ENCODE peak calls at places on chromosomes 4 and X, in six cellular contexts. One of them, this sample, is unnamed.

GRCh38 chrX:109312757-109313156 is 169.1 kb downstream of the GUCY2F start:
- DNase-seq in SK-N-SH: no peak
- DNase-seq in stimulated activated CD4-positive, alpha-beta T cell treated with anti-CD3 and anti-CD28 coated beads, Interleukin-12 subunit alpha, Interleukin-12 subunit beta, amount 100 ng/mL, for 48 hours: no peak
- DNase-seq in activated CD4-positive, alpha-beta T cell treated with anti-CD3 and anti-CD28 coated beads, Interleukin-2, amount 50 U/mL, for 4 hours: no peak
- DNase-seq in CD4-positive, alpha-beta T cell: no peak
- DNase-seq in right lobe of liver: no peak
- DNase-seq in this sample: no peak

GRCh38 chr4:67531349-67531748 is 14.0 kb downstream of the CENPC start:
- DNase-seq in SK-N-SH: no peak
- DNase-seq in stimulated activated CD4-positive, alpha-beta T cell treated with anti-CD3 and anti-CD28 coated beads, Interleukin-12 subunit alpha, Interleukin-12 subunit beta, amount 100 ng/mL, for 48 hours: no peak
- DNase-seq in activated CD4-positive, alpha-beta T cell treated with anti-CD3 and anti-CD28 coated beads, Interleukin-2, amount 50 U/mL, for 4 hours: no peak
- DNase-seq in CD4-positive, alpha-beta T cell: no peak
- DNase-seq in right lobe of liver: no peak
- DNase-seq in this sample: no peak

GRCh38 chr4:140082399-140082758 is 71.6 kb downstream of the MAML3 start:
- DNase-seq in SK-N-SH: peak; percentile 34
- DNase-seq in stimulated activated CD4-positive, alpha-beta T cell treated with anti-CD3 and anti-CD28 coated beads, Interleukin-12 subunit alpha, Interleukin-12 subunit beta, amount 100 ng/mL, for 48 hours: no peak
- DNase-seq in activated CD4-positive, alpha-beta T cell treated with anti-CD3 and anti-CD28 coated beads, Interleukin-2, amount 50 U/mL, for 4 hours: no peak
- DNase-seq in CD4-positive, alpha-beta T cell: no peak
- DNase-seq in right lobe of liver: no peak
- DNase-seq in this sample: no peak

GRCh38 chr4:143586080-143586479 is 72.6 kb downstream of the SMARCA5 start:
- DNase-seq in SK-N-SH: no peak
- DNase-seq in stimulated activated CD4-positive, alpha-beta T cell treated with anti-CD3 and anti-CD28 coated beads, Interleukin-12 subunit alpha, Interleukin-12 subunit beta, amount 100 ng/mL, for 48 hours: no peak
- DNase-seq in activated CD4-positive, alpha-beta T cell treated with anti-CD3 and anti-CD28 coated beads, Interleukin-2, amount 50 U/mL, for 4 hours: no peak
- DNase-seq in CD4-positive, alpha-beta T cell: no peak
- DNase-seq in right lobe of liver: no peak
- DNase-seq in this sample: no peak

GRCh38 chrX:21959362-21960051 is 19.0 kb downstream of the SMS start:
- DNase-seq in SK-N-SH: no peak
- DNase-seq in stimulated activated CD4-positive, alpha-beta T cell treated with anti-CD3 and anti-CD28 coated beads, Interleukin-12 subunit alpha, Interleukin-12 subunit beta, amount 100 ng/mL, for 48 hours: no peak
- DNase-seq in activated CD4-positive, alpha-beta T cell treated with anti-CD3 and anti-CD28 coated beads, Interleukin-2, amount 50 U/mL, for 4 hours: no peak
- DNase-seq in CD4-positive, alpha-beta T cell: no peak
- DNase-seq in right lobe of liver: no peak
- DNase-seq in this sample: no peak

GRCh38 chr4:4995103-4995761 is 24.0 kb downstream of the CYTL1 start:
- DNase-seq in SK-N-SH: peak; percentile 81
- DNase-seq in stimulated activated CD4-positive, alpha-beta T cell treated with anti-CD3 and anti-CD28 coated beads, Interleukin-12 subunit alpha, Interleukin-12 subunit beta, amount 100 ng/mL, for 48 hours: peak; percentile 28
- DNase-seq in activated CD4-positive, alpha-beta T cell treated with anti-CD3 and anti-CD28 coated beads, Interleukin-2, amount 50 U/mL, for 4 hours: no peak
- DNase-seq in CD4-positive, alpha-beta T cell: no peak
- DNase-seq in right lobe of liver: peak; percentile 76
- DNase-seq in this sample: no peak

GRCh38 chr4:133190098-133190497 is 41.0 kb downstream of the PCDH10 start:
- DNase-seq in SK-N-SH: no peak
- DNase-seq in stimulated activated CD4-positive, alpha-beta T cell treated with anti-CD3 and anti-CD28 coated beads, Interleukin-12 subunit alpha, Interleukin-12 subunit beta, amount 100 ng/mL, for 48 hours: no peak
- DNase-seq in activated CD4-positive, alpha-beta T cell treated with anti-CD3 and anti-CD28 coated beads, Interleukin-2, amount 50 U/mL, for 4 hours: no peak
- DNase-seq in CD4-positive, alpha-beta T cell: no peak
- DNase-seq in right lobe of liver: no peak
- DNase-seq in this sample: no peak

GRCh38 chr4:157575339-157575738 is 354.8 kb downstream of the GRIA2 start:
- DNase-seq in SK-N-SH: no peak
- DNase-seq in stimulated activated CD4-positive, alpha-beta T cell treated with anti-CD3 and anti-CD28 coated beads, Interleukin-12 subunit alpha, Interleukin-12 subunit beta, amount 100 ng/mL, for 48 hours: no peak
- DNase-seq in activated CD4-positive, alpha-beta T cell treated with anti-CD3 and anti-CD28 coated beads, Interleukin-2, amount 50 U/mL, for 4 hours: no peak
- DNase-seq in CD4-positive, alpha-beta T cell: no peak
- DNase-seq in right lobe of liver: no peak
- DNase-seq in this sample: no peak

GRCh38 chr4:67934628-67935027 is 28.7 kb downstream of the TMPRSS11A start:
- DNase-seq in SK-N-SH: no peak
- DNase-seq in stimulated activated CD4-positive, alpha-beta T cell treated with anti-CD3 and anti-CD28 coated beads, Interleukin-12 subunit alpha, Interleukin-12 subunit beta, amount 100 ng/mL, for 48 hours: no peak
- DNase-seq in activated CD4-positive, alpha-beta T cell treated with anti-CD3 and anti-CD28 coated beads, Interleukin-2, amount 50 U/mL, for 4 hours: no peak
- DNase-seq in CD4-positive, alpha-beta T cell: no peak
- DNase-seq in right lobe of liver: no peak
- DNase-seq in this sample: no peak

GRCh38 chrX:36609653-36610585 is 398.2 kb upstream of the FAM47C start:
- DNase-seq in SK-N-SH: no peak
- DNase-seq in stimulated activated CD4-positive, alpha-beta T cell treated with anti-CD3 and anti-CD28 coated beads, Interleukin-12 subunit alpha, Interleukin-12 subunit beta, amount 100 ng/mL, for 48 hours: no peak
- DNase-seq in activated CD4-positive, alpha-beta T cell treated with anti-CD3 and anti-CD28 coated beads, Interleukin-2, amount 50 U/mL, for 4 hours: no peak
- DNase-seq in CD4-positive, alpha-beta T cell: no peak
- DNase-seq in right lobe of liver: no peak
- DNase-seq in this sample: no peak

GRCh38 chr4:1345905-1346780 is 865 bp upstream of the UVSSA start:
- DNase-seq in SK-N-SH: peak; percentile 85
- DNase-seq in stimulated activated CD4-positive, alpha-beta T cell treated with anti-CD3 and anti-CD28 coated beads, Interleukin-12 subunit alpha, Interleukin-12 subunit beta, amount 100 ng/mL, for 48 hours: peak; percentile 16
- DNase-seq in activated CD4-positive, alpha-beta T cell treated with anti-CD3 and anti-CD28 coated beads, Interleukin-2, amount 50 U/mL, for 4 hours: peak; percentile 28
- DNase-seq in CD4-positive, alpha-beta T cell: peak; percentile 80
- DNase-seq in right lobe of liver: peak; percentile 55
- DNase-seq in this sample: no peak

GRCh38 chr4:182219400-182219799 is 23.8 kb upstream of the TENM3 start:
- DNase-seq in SK-N-SH: no peak
- DNase-seq in stimulated activated CD4-positive, alpha-beta T cell treated with anti-CD3 and anti-CD28 coated beads, Interleukin-12 subunit alpha, Interleukin-12 subunit beta, amount 100 ng/mL, for 48 hours: no peak
- DNase-seq in activated CD4-positive, alpha-beta T cell treated with anti-CD3 and anti-CD28 coated beads, Interleukin-2, amount 50 U/mL, for 4 hours: no peak
- DNase-seq in CD4-positive, alpha-beta T cell: no peak
- DNase-seq in right lobe of liver: no peak
- DNase-seq in this sample: no peak

GRCh38 chr4:120921456-120922389 is 803 bp downstream of the PRDM5 start:
- DNase-seq in SK-N-SH: no peak
- DNase-seq in stimulated activated CD4-positive, alpha-beta T cell treated with anti-CD3 and anti-CD28 coated beads, Interleukin-12 subunit alpha, Interleukin-12 subunit beta, amount 100 ng/mL, for 48 hours: no peak
- DNase-seq in activated CD4-positive, alpha-beta T cell treated with anti-CD3 and anti-CD28 coated beads, Interleukin-2, amount 50 U/mL, for 4 hours: peak; percentile 24
- DNase-seq in CD4-positive, alpha-beta T cell: no peak
- DNase-seq in right lobe of liver: peak; percentile 63
- DNase-seq in this sample: no peak

GRCh38 chr4:153245775-153246174 is 41.5 kb downstream of the TRIM2 start:
- DNase-seq in SK-N-SH: no peak
- DNase-seq in stimulated activated CD4-positive, alpha-beta T cell treated with anti-CD3 and anti-CD28 coated beads, Interleukin-12 subunit alpha, Interleukin-12 subunit beta, amount 100 ng/mL, for 48 hours: no peak
- DNase-seq in activated CD4-positive, alpha-beta T cell treated with anti-CD3 and anti-CD28 coated beads, Interleukin-2, amount 50 U/mL, for 4 hours: no peak
- DNase-seq in CD4-positive, alpha-beta T cell: no peak
- DNase-seq in right lobe of liver: no peak
- DNase-seq in this sample: no peak

GRCh38 chr4:1130318-1131186 is 17.2 kb upstream of the RNF212 start:
- DNase-seq in SK-N-SH: peak; percentile 79
- DNase-seq in stimulated activated CD4-positive, alpha-beta T cell treated with anti-CD3 and anti-CD28 coated beads, Interleukin-12 subunit alpha, Interleukin-12 subunit beta, amount 100 ng/mL, for 48 hours: peak; percentile 47
- DNase-seq in activated CD4-positive, alpha-beta T cell treated with anti-CD3 and anti-CD28 coated beads, Interleukin-2, amount 50 U/mL, for 4 hours: peak; percentile 70
- DNase-seq in CD4-positive, alpha-beta T cell: peak; percentile 65
- DNase-seq in right lobe of liver: peak; percentile 62
- DNase-seq in this sample: peak; percentile 57

GRCh38 chr4:53490965-53491622 is 100.2 kb downstream of the LNX1 start:
- DNase-seq in SK-N-SH: peak; percentile 50
- DNase-seq in stimulated activated CD4-positive, alpha-beta T cell treated with anti-CD3 and anti-CD28 coated beads, Interleukin-12 subunit alpha, Interleukin-12 subunit beta, amount 100 ng/mL, for 48 hours: no peak
- DNase-seq in activated CD4-positive, alpha-beta T cell treated with anti-CD3 and anti-CD28 coated beads, Interleukin-2, amount 50 U/mL, for 4 hours: no peak
- DNase-seq in CD4-positive, alpha-beta T cell: no peak
- DNase-seq in right lobe of liver: no peak
- DNase-seq in this sample: no peak

GRCh38 chrX:20455001-20455400 is 188.3 kb upstream of the RPS6KA3 start:
- DNase-seq in SK-N-SH: no peak
- DNase-seq in stimulated activated CD4-positive, alpha-beta T cell treated with anti-CD3 and anti-CD28 coated beads, Interleukin-12 subunit alpha, Interleukin-12 subunit beta, amount 100 ng/mL, for 48 hours: no peak
- DNase-seq in activated CD4-positive, alpha-beta T cell treated with anti-CD3 and anti-CD28 coated beads, Interleukin-2, amount 50 U/mL, for 4 hours: no peak
- DNase-seq in CD4-positive, alpha-beta T cell: no peak
- DNase-seq in right lobe of liver: no peak
- DNase-seq in this sample: no peak

GRCh38 chrX:47749185-47749967 is 87.3 kb upstream of the ZNF81 start:
- DNase-seq in SK-N-SH: no peak
- DNase-seq in stimulated activated CD4-positive, alpha-beta T cell treated with anti-CD3 and anti-CD28 coated beads, Interleukin-12 subunit alpha, Interleukin-12 subunit beta, amount 100 ng/mL, for 48 hours: no peak
- DNase-seq in activated CD4-positive, alpha-beta T cell treated with anti-CD3 and anti-CD28 coated beads, Interleukin-2, amount 50 U/mL, for 4 hours: no peak
- DNase-seq in CD4-positive, alpha-beta T cell: no peak
- DNase-seq in right lobe of liver: no peak
- DNase-seq in this sample: no peak

GRCh38 chrX:45850197-45850774 is 649.6 kb upstream of the DIPK2B start:
- DNase-seq in SK-N-SH: no peak
- DNase-seq in stimulated activated CD4-positive, alpha-beta T cell treated with anti-CD3 and anti-CD28 coated beads, Interleukin-12 subunit alpha, Interleukin-12 subunit beta, amount 100 ng/mL, for 48 hours: no peak
- DNase-seq in activated CD4-positive, alpha-beta T cell treated with anti-CD3 and anti-CD28 coated beads, Interleukin-2, amount 50 U/mL, for 4 hours: peak; percentile 22
- DNase-seq in CD4-positive, alpha-beta T cell: peak; percentile 7
- DNase-seq in right lobe of liver: no peak
- DNase-seq in this sample: no peak

GRCh38 chr4:101790521-101791188 is at the start of gene BANK1:
- DNase-seq in SK-N-SH: peak; percentile 11
- DNase-seq in stimulated activated CD4-positive, alpha-beta T cell treated with anti-CD3 and anti-CD28 coated beads, Interleukin-12 subunit alpha, Interleukin-12 subunit beta, amount 100 ng/mL, for 48 hours: no peak
- DNase-seq in activated CD4-positive, alpha-beta T cell treated with anti-CD3 and anti-CD28 coated beads, Interleukin-2, amount 50 U/mL, for 4 hours: no peak
- DNase-seq in CD4-positive, alpha-beta T cell: no peak
- DNase-seq in right lobe of liver: peak; percentile 60
- DNase-seq in this sample: peak; percentile 43

GRCh38 chr4:82643994-82644730 is 82.4 kb upstream of the TMEM150C start:
- DNase-seq in SK-N-SH: no peak
- DNase-seq in stimulated activated CD4-positive, alpha-beta T cell treated with anti-CD3 and anti-CD28 coated beads, Interleukin-12 subunit alpha, Interleukin-12 subunit beta, amount 100 ng/mL, for 48 hours: no peak
- DNase-seq in activated CD4-positive, alpha-beta T cell treated with anti-CD3 and anti-CD28 coated beads, Interleukin-2, amount 50 U/mL, for 4 hours: no peak
- DNase-seq in CD4-positive, alpha-beta T cell: no peak
- DNase-seq in right lobe of liver: no peak
- DNase-seq in this sample: no peak

GRCh38 chr4:182124359-182124758 is 118.8 kb upstream of the TENM3 start:
- DNase-seq in SK-N-SH: no peak
- DNase-seq in stimulated activated CD4-positive, alpha-beta T cell treated with anti-CD3 and anti-CD28 coated beads, Interleukin-12 subunit alpha, Interleukin-12 subunit beta, amount 100 ng/mL, for 48 hours: no peak
- DNase-seq in activated CD4-positive, alpha-beta T cell treated with anti-CD3 and anti-CD28 coated beads, Interleukin-2, amount 50 U/mL, for 4 hours: no peak
- DNase-seq in CD4-positive, alpha-beta T cell: no peak
- DNase-seq in right lobe of liver: no peak
- DNase-seq in this sample: no peak

GRCh38 chr4:168717852-168718251 is 221.0 kb downstream of the PALLD start:
- DNase-seq in SK-N-SH: no peak
- DNase-seq in stimulated activated CD4-positive, alpha-beta T cell treated with anti-CD3 and anti-CD28 coated beads, Interleukin-12 subunit alpha, Interleukin-12 subunit beta, amount 100 ng/mL, for 48 hours: no peak
- DNase-seq in activated CD4-positive, alpha-beta T cell treated with anti-CD3 and anti-CD28 coated beads, Interleukin-2, amount 50 U/mL, for 4 hours: no peak
- DNase-seq in CD4-positive, alpha-beta T cell: no peak
- DNase-seq in right lobe of liver: no peak
- DNase-seq in this sample: no peak

GRCh38 chr4:65918872-65919271 is 248.6 kb upstream of the EPHA5 start:
- DNase-seq in SK-N-SH: no peak
- DNase-seq in stimulated activated CD4-positive, alpha-beta T cell treated with anti-CD3 and anti-CD28 coated beads, Interleukin-12 subunit alpha, Interleukin-12 subunit beta, amount 100 ng/mL, for 48 hours: no peak
- DNase-seq in activated CD4-positive, alpha-beta T cell treated with anti-CD3 and anti-CD28 coated beads, Interleukin-2, amount 50 U/mL, for 4 hours: no peak
- DNase-seq in CD4-positive, alpha-beta T cell: no peak
- DNase-seq in right lobe of liver: no peak
- DNase-seq in this sample: no peak

GRCh38 chr4:7315286-7315685 is 119.4 kb downstream of the PSAPL1 start:
- DNase-seq in SK-N-SH: no peak
- DNase-seq in stimulated activated CD4-positive, alpha-beta T cell treated with anti-CD3 and anti-CD28 coated beads, Interleukin-12 subunit alpha, Interleukin-12 subunit beta, amount 100 ng/mL, for 48 hours: no peak
- DNase-seq in activated CD4-positive, alpha-beta T cell treated with anti-CD3 and anti-CD28 coated beads, Interleukin-2, amount 50 U/mL, for 4 hours: no peak
- DNase-seq in CD4-positive, alpha-beta T cell: no peak
- DNase-seq in right lobe of liver: no peak
- DNase-seq in this sample: no peak

GRCh38 chr4:88457307-88458090 is 580 bp downstream of the HERC5 start:
- DNase-seq in SK-N-SH: peak; percentile 74
- DNase-seq in stimulated activated CD4-positive, alpha-beta T cell treated with anti-CD3 and anti-CD28 coated beads, Interleukin-12 subunit alpha, Interleukin-12 subunit beta, amount 100 ng/mL, for 48 hours: peak; percentile 5
- DNase-seq in activated CD4-positive, alpha-beta T cell treated with anti-CD3 and anti-CD28 coated beads, Interleukin-2, amount 50 U/mL, for 4 hours: peak; percentile 23
- DNase-seq in CD4-positive, alpha-beta T cell: no peak
- DNase-seq in right lobe of liver: peak; percentile 58
- DNase-seq in this sample: no peak

GRCh38 chrX:111123125-111123524 is 27.1 kb downstream of the PAK3 start:
- DNase-seq in SK-N-SH: no peak
- DNase-seq in stimulated activated CD4-positive, alpha-beta T cell treated with anti-CD3 and anti-CD28 coated beads, Interleukin-12 subunit alpha, Interleukin-12 subunit beta, amount 100 ng/mL, for 48 hours: no peak
- DNase-seq in activated CD4-positive, alpha-beta T cell treated with anti-CD3 and anti-CD28 coated beads, Interleukin-2, amount 50 U/mL, for 4 hours: no peak
- DNase-seq in CD4-positive, alpha-beta T cell: no peak
- DNase-seq in right lobe of liver: no peak
- DNase-seq in this sample: no peak

GRCh38 chr4:85861064-85861767 is 386.3 kb downstream of the ARHGAP24 start:
- DNase-seq in SK-N-SH: no peak
- DNase-seq in stimulated activated CD4-positive, alpha-beta T cell treated with anti-CD3 and anti-CD28 coated beads, Interleukin-12 subunit alpha, Interleukin-12 subunit beta, amount 100 ng/mL, for 48 hours: no peak
- DNase-seq in activated CD4-positive, alpha-beta T cell treated with anti-CD3 and anti-CD28 coated beads, Interleukin-2, amount 50 U/mL, for 4 hours: no peak
- DNase-seq in CD4-positive, alpha-beta T cell: no peak
- DNase-seq in right lobe of liver: no peak
- DNase-seq in this sample: no peak

GRCh38 chr4:14856076-14856926 is 146.0 kb upstream of the CPEB2 start:
- DNase-seq in SK-N-SH: no peak
- DNase-seq in stimulated activated CD4-positive, alpha-beta T cell treated with anti-CD3 and anti-CD28 coated beads, Interleukin-12 subunit alpha, Interleukin-12 subunit beta, amount 100 ng/mL, for 48 hours: peak; percentile 67
- DNase-seq in activated CD4-positive, alpha-beta T cell treated with anti-CD3 and anti-CD28 coated beads, Interleukin-2, amount 50 U/mL, for 4 hours: peak; percentile 27
- DNase-seq in CD4-positive, alpha-beta T cell: no peak
- DNase-seq in right lobe of liver: no peak
- DNase-seq in this sample: peak; percentile 96

GRCh38 chrX:149504226-149504914 is 736 bp downstream of the IDS start:
- DNase-seq in SK-N-SH: peak; percentile 67
- DNase-seq in stimulated activated CD4-positive, alpha-beta T cell treated with anti-CD3 and anti-CD28 coated beads, Interleukin-12 subunit alpha, Interleukin-12 subunit beta, amount 100 ng/mL, for 48 hours: peak; percentile 56
- DNase-seq in activated CD4-positive, alpha-beta T cell treated with anti-CD3 and anti-CD28 coated beads, Interleukin-2, amount 50 U/mL, for 4 hours: peak; percentile 53
- DNase-seq in CD4-positive, alpha-beta T cell: peak; percentile 73
- DNase-seq in right lobe of liver: peak; percentile 29
- DNase-seq in this sample: no peak

GRCh38 chr4:125796138-125796537 is 481.4 kb downstream of the FAT4 start:
- DNase-seq in SK-N-SH: peak; percentile 49
- DNase-seq in stimulated activated CD4-positive, alpha-beta T cell treated with anti-CD3 and anti-CD28 coated beads, Interleukin-12 subunit alpha, Interleukin-12 subunit beta, amount 100 ng/mL, for 48 hours: no peak
- DNase-seq in activated CD4-positive, alpha-beta T cell treated with anti-CD3 and anti-CD28 coated beads, Interleukin-2, amount 50 U/mL, for 4 hours: no peak
- DNase-seq in CD4-positive, alpha-beta T cell: no peak
- DNase-seq in right lobe of liver: no peak
- DNase-seq in this sample: no peak

GRCh38 chr4:25180524-25181131 is 20.4 kb upstream of the SEPSECS start:
- DNase-seq in SK-N-SH: peak; percentile 20
- DNase-seq in stimulated activated CD4-positive, alpha-beta T cell treated with anti-CD3 and anti-CD28 coated beads, Interleukin-12 subunit alpha, Interleukin-12 subunit beta, amount 100 ng/mL, for 48 hours: peak; percentile 12
- DNase-seq in activated CD4-positive, alpha-beta T cell treated with anti-CD3 and anti-CD28 coated beads, Interleukin-2, amount 50 U/mL, for 4 hours: peak; percentile 7
- DNase-seq in CD4-positive, alpha-beta T cell: no peak
- DNase-seq in right lobe of liver: no peak
- DNase-seq in this sample: no peak

GRCh38 chr4:163566257-163566656 is 71.8 kb downstream of the TMA16 start:
- DNase-seq in SK-N-SH: no peak
- DNase-seq in stimulated activated CD4-positive, alpha-beta T cell treated with anti-CD3 and anti-CD28 coated beads, Interleukin-12 subunit alpha, Interleukin-12 subunit beta, amount 100 ng/mL, for 48 hours: no peak
- DNase-seq in activated CD4-positive, alpha-beta T cell treated with anti-CD3 and anti-CD28 coated beads, Interleukin-2, amount 50 U/mL, for 4 hours: no peak
- DNase-seq in CD4-positive, alpha-beta T cell: no peak
- DNase-seq in right lobe of liver: no peak
- DNase-seq in this sample: no peak

GRCh38 chr4:95833652-95834276 is 6.1 kb upstream of the PDHA2 start:
- DNase-seq in SK-N-SH: peak; percentile 25
- DNase-seq in stimulated activated CD4-positive, alpha-beta T cell treated with anti-CD3 and anti-CD28 coated beads, Interleukin-12 subunit alpha, Interleukin-12 subunit beta, amount 100 ng/mL, for 48 hours: no peak
- DNase-seq in activated CD4-positive, alpha-beta T cell treated with anti-CD3 and anti-CD28 coated beads, Interleukin-2, amount 50 U/mL, for 4 hours: no peak
- DNase-seq in CD4-positive, alpha-beta T cell: no peak
- DNase-seq in right lobe of liver: no peak
- DNase-seq in this sample: no peak

GRCh38 chr4:100366213-100366612 is 151.6 kb downstream of the EMCN start:
- DNase-seq in SK-N-SH: no peak
- DNase-seq in stimulated activated CD4-positive, alpha-beta T cell treated with anti-CD3 and anti-CD28 coated beads, Interleukin-12 subunit alpha, Interleukin-12 subunit beta, amount 100 ng/mL, for 48 hours: no peak
- DNase-seq in activated CD4-positive, alpha-beta T cell treated with anti-CD3 and anti-CD28 coated beads, Interleukin-2, amount 50 U/mL, for 4 hours: no peak
- DNase-seq in CD4-positive, alpha-beta T cell: no peak
- DNase-seq in right lobe of liver: no peak
- DNase-seq in this sample: peak; percentile 5

GRCh38 chr4:62269918-62270317 is 1069.8 kb downstream of the ADGRL3 start:
- DNase-seq in SK-N-SH: no peak
- DNase-seq in stimulated activated CD4-positive, alpha-beta T cell treated with anti-CD3 and anti-CD28 coated beads, Interleukin-12 subunit alpha, Interleukin-12 subunit beta, amount 100 ng/mL, for 48 hours: no peak
- DNase-seq in activated CD4-positive, alpha-beta T cell treated with anti-CD3 and anti-CD28 coated beads, Interleukin-2, amount 50 U/mL, for 4 hours: no peak
- DNase-seq in CD4-positive, alpha-beta T cell: no peak
- DNase-seq in right lobe of liver: no peak
- DNase-seq in this sample: no peak

GRCh38 chr4:3829211-3829953 is 63.2 kb downstream of the ADRA2C start:
- DNase-seq in SK-N-SH: no peak
- DNase-seq in stimulated activated CD4-positive, alpha-beta T cell treated with anti-CD3 and anti-CD28 coated beads, Interleukin-12 subunit alpha, Interleukin-12 subunit beta, amount 100 ng/mL, for 48 hours: no peak
- DNase-seq in activated CD4-positive, alpha-beta T cell treated with anti-CD3 and anti-CD28 coated beads, Interleukin-2, amount 50 U/mL, for 4 hours: no peak
- DNase-seq in CD4-positive, alpha-beta T cell: no peak
- DNase-seq in right lobe of liver: no peak
- DNase-seq in this sample: no peak

GRCh38 chrX:136794080-136794479 is 13.3 kb upstream of the ARHGEF6 start:
- DNase-seq in SK-N-SH: no peak
- DNase-seq in stimulated activated CD4-positive, alpha-beta T cell treated with anti-CD3 and anti-CD28 coated beads, Interleukin-12 subunit alpha, Interleukin-12 subunit beta, amount 100 ng/mL, for 48 hours: no peak
- DNase-seq in activated CD4-positive, alpha-beta T cell treated with anti-CD3 and anti-CD28 coated beads, Interleukin-2, amount 50 U/mL, for 4 hours: no peak
- DNase-seq in CD4-positive, alpha-beta T cell: no peak
- DNase-seq in right lobe of liver: no peak
- DNase-seq in this sample: no peak

This sample was measured in GM12878.